ENCODE peak calls at places on chromosomes 6 and 20, in six cellular contexts. N is ovary, H is HCT116, I is body of pancreas, B is uterus, M is IMR-90. A is an unnamed sample. For H3K9me3, the result is how much of the 10 kb centered on the place peaks cover.

GRCh38 chr6:40599580-40599979 is 12.4 kb upstream of the LRFN2 start:
- DNase-seq in N (peak), H (no peak), I (peak), B (no peak), M (no peak), A (no peak)

GRCh38 chr6:16043171-16044142 is 85.4 kb upstream of the MYLIP start:
- DNase-seq in N (no peak), H (no peak), I (peak), B (no peak), M (no peak), A (no peak)

GRCh38 chr6:2859325-2859700 is 17.6 kb upstream of the SERPINB1 start:
- DNase-seq in N (no peak), H (no peak), I (no peak), B (no peak), M (no peak), A (no peak)

GRCh38 chr6:84137989-84138575 is 89.4 kb downstream of the CEP162 start:
- DNase-seq in N (no peak), H (no peak), I (no peak), B (no peak), M (peak), A (no peak)

GRCh38 chr6:43377710-43378229 is 8.3 kb upstream of the ZNF318 start:
- DNase-seq in N (no peak), H (no peak), I (no peak), B (no peak), M (no peak), A (no peak)

GRCh38 chr20:19212524-19213502 is at the start of gene SLC24A3:
- DNase-seq in N (peak), H (no peak), I (peak), B (peak), M (no peak), A (peak)

GRCh38 chr20:965956-966355 is 36.2 kb downstream of the RSPO4 start:
- DNase-seq in N (no peak), H (no peak), I (no peak), B (no peak), M (no peak), A (no peak)

GRCh38 chr6:14028631-14029030 is 88.9 kb upstream of the CD83 start:
- DNase-seq in N (no peak), H (no peak), I (no peak), B (no peak), M (no peak), A (no peak)

GRCh38 chr6:92495246-92495645 is 924.1 kb downstream of the EPHA7 start:
- DNase-seq in N (no peak), H (no peak), I (no peak), B (no peak), M (no peak), A (no peak)

GRCh38 chr20:2871111-2871465 is 2.2 kb upstream of the PTPRA start:
- DNase-seq in N (no peak), H (no peak), I (no peak), B (no peak), M (peak), A (no peak)

GRCh38 chr6:125821825-125822281 is 31.1 kb downstream of the NCOA7 start:
- DNase-seq in N (no peak), H (no peak), I (peak), B (no peak), M (no peak), A (peak)

GRCh38 chr6:1481326-1481725 is 92.0 kb downstream of the FOXF2 start:
- DNase-seq in N (no peak), H (peak), I (no peak), B (no peak), M (peak), A (no peak)

GRCh38 chr6:116127771-116128493 is 2.0 kb upstream of the COL10A1 start:
- DNase-seq in N (no peak), H (no peak), I (no peak), B (no peak), M (peak), A (no peak)

GRCh38 chr6:94045473-94045872 is 626.1 kb upstream of the EPHA7 start:
- DNase-seq in N (no peak), H (no peak), I (no peak), B (no peak), M (no peak), A (no peak)

GRCh38 chr20:25987073-25987927 is 290.6 kb upstream of the ZNF337 start:
- DNase-seq in N (peak), H (no peak), I (peak), B (peak), M (peak), A (peak)

GRCh38 chr6:23511797-23512196 is 614.2 kb upstream of the NRSN1 start:
- DNase-seq in N (no peak), H (no peak), I (no peak), B (no peak), M (no peak), A (no peak)

GRCh38 chr6:119844385-119844784 is 494.8 kb upstream of the MAN1A1 start:
- DNase-seq in N (no peak), H (no peak), I (no peak), B (no peak), M (no peak), A (no peak)

GRCh38 chr20:46568570-46569129 is 18.2 kb upstream of the OCSTAMP start:
- DNase-seq in N (peak), H (no peak), I (peak), B (peak), M (peak), A (peak)

GRCh38 chr20:25054995-25055629 is 2.8 kb downstream of the ACSS1 start:
- DNase-seq in N (no peak), H (no peak), I (no peak), B (no peak), M (peak), A (no peak)

GRCh38 chr6:78607188-78607587 is 260.2 kb upstream of the IRAK1BP1 start:
- DNase-seq in N (no peak), H (no peak), I (no peak), B (no peak), M (peak), A (no peak)

GRCh38 chr6:28789553-28790083 is 134.2 kb downstream of the TRIM27 start:
- DNase-seq in N (peak), H (peak), I (no peak), B (peak), M (peak), A (no peak)

GRCh38 chr6:39310542-39310941 is 3.7 kb downstream of the KCNK17 start:
- DNase-seq in N (no peak), H (no peak), I (no peak), B (no peak), M (no peak), A (no peak)

GRCh38 chr20:12970372-12970821 is 38.4 kb upstream of the SPTLC3 start:
- DNase-seq in N (no peak), H (no peak), I (peak), B (no peak), M (peak), A (no peak)

GRCh38 chr6:19988555-19988954 is 151.4 kb downstream of the ID4 start:
- DNase-seq in N (no peak), H (no peak), I (no peak), B (no peak), M (peak), A (no peak)

GRCh38 chr6:132063738-132064137 is 112.6 kb upstream of the CCN2 start:
- DNase-seq in N (no peak), H (peak), I (peak), B (no peak), M (peak), A (peak)

GRCh38 chr6:31702421-31702818 is 704 bp downstream of the ABHD16A start:
- DNase-seq in N (no peak), H (no peak), I (no peak), B (no peak), M (no peak), A (no peak)

GRCh38 chr20:59153832-59154231 is 9.8 kb upstream of the ZNF831 start:
- DNase-seq in N (no peak), H (no peak), I (no peak), B (no peak), M (no peak), A (no peak)

GRCh38 chr20:49286689-49287551 is 9.1 kb upstream of the ZNFX1 start:
- DNase-seq in N (no peak), H (no peak), I (no peak), B (no peak), M (peak), A (no peak)

GRCh38 chr6:166078294-166078693 is 89.4 kb downstream of the TBXT start:
- DNase-seq in N (no peak), H (no peak), I (peak), B (no peak), M (peak), A (no peak)

GRCh38 chr20:24762791-24763350 is 186.2 kb upstream of the CST7 start:
- DNase-seq in N (no peak), H (no peak), I (no peak), B (no peak), M (no peak), A (no peak)

GRCh38 chr20:31863296-31864085 is 6.8 kb downstream of the DUSP15 start:
- DNase-seq in N (peak), H (no peak), I (no peak), B (no peak), M (no peak), A (no peak)

GRCh38 chr20:38173237-38174156 is 8.4 kb upstream of the TGM2 start:
- DNase-seq in N (no peak), H (no peak), I (peak), B (peak), M (peak), A (no peak)

GRCh38 chr6:139372326-139373153 is 1.9 kb downstream of the CITED2 start:
- DNase-seq in N (no peak), H (no peak), I (no peak), B (no peak), M (peak), A (no peak)

GRCh38 chr6:151494235-151494950 is 576 bp downstream of the CCDC170 start:
- DNase-seq in N (peak), H (no peak), I (peak), B (peak), M (peak), A (peak)

GRCh38 chr20:44309763-44310663 is 989 bp downstream of the FITM2 start:
- DNase-seq in N (peak), H (no peak), I (peak), B (peak), M (peak), A (peak)

GRCh38 chr20:10329387-10330005 is 104.5 kb downstream of the MKKS start:
- DNase-seq in N (no peak), H (no peak), I (no peak), B (no peak), M (no peak), A (no peak)

GRCh38 chr6:150409576-150410066 is 40.8 kb downstream of the IYD start:
- DNase-seq in N (peak), H (no peak), I (peak), B (no peak), M (no peak), A (peak)

GRCh38 chr20:50312682-50313187 is 122.1 kb downstream of the CEBPB start:
- DNase-seq in N (peak), H (no peak), I (peak), B (peak), M (peak), A (peak)

GRCh38 chr6:34950849-34951248 is 61.8 kb downstream of the ANKS1A start:
- DNase-seq in N (no peak), H (no peak), I (no peak), B (no peak), M (peak), A (no peak)

GRCh38 chr6:166570929-166571699 is 15.4 kb downstream of the RAMACL start:
- DNase-seq in N (no peak), H (no peak), I (no peak), B (no peak), M (no peak), A (no peak)

GRCh38 chr20:56392282-56393132 is at the start of gene CSTF1:
- DNase-seq in N (peak), H (peak), I (peak), B (peak), M (peak), A (peak)
- TF ChIP-seq POLR2A in N (peak), H (peak), I (peak), B (peak), M (no peak), A (no peak)

DNA sequence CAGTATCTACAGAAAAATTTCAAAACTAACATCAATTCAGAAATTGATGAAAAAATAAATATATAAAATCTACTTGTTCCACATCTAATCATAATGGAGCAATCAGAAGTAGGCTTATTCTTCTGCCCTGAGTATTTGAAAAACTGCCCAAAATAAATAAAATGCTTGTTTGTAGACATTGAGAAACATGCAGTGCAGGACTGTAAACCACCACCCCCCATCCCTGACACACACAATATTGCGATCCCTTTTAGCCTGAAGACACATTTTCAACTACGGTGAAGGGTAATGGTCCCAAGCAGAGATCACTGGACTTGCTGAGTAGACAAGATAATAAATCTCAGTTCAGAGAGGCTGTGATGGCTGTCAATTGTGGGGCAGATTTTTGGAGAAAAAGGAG is 261.5 kb downstream of the C6orf118 start:
- DNase-seq in N (no peak), H (no peak), I (no peak), B (no peak), M (no peak), A (no peak)
- H3K9me3 ChIP-seq in N (under half), H (under half), I (under half), B (under half), M (under half), A (under half)

GRCh38 chr6:27757307-27757706 is 154.9 kb downstream of the OR2B2 start:
- DNase-seq in N (peak), H (no peak), I (no peak), B (peak), M (no peak), A (peak)
- TF ChIP-seq POLR2A in N (no peak), H (no peak), I (no peak), B (no peak), M (no peak), A (no peak)

GRCh38 chr6:113930183-113930582 is 40.8 kb downstream of the HDAC2 start:
- DNase-seq in N (no peak), H (no peak), I (no peak), B (no peak), M (no peak), A (no peak)
- H3K9me3 ChIP-seq in N (under half), H (under half), I (under half), B (under half), M (under half), A (under half)

GRCh38 chr6:156410649-156411048 is 366.5 kb upstream of the ARID1B start:
- DNase-seq in N (no peak), H (no peak), I (no peak), B (no peak), M (no peak), A (no peak)

GRCh38 chr6:156406688-156407087 is 370.5 kb upstream of the ARID1B start:
- DNase-seq in N (no peak), H (no peak), I (no peak), B (no peak), M (no peak), A (no peak)

GRCh38 chr6:156406099-156406498 is 371.1 kb upstream of the ARID1B start:
- DNase-seq in N (no peak), H (no peak), I (no peak), B (no peak), M (no peak), A (no peak)

GRCh38 chr6:156402628-156403027 is 374.6 kb upstream of the ARID1B start:
- DNase-seq in N (no peak), H (no peak), I (no peak), B (no peak), M (no peak), A (no peak)

DNA sequence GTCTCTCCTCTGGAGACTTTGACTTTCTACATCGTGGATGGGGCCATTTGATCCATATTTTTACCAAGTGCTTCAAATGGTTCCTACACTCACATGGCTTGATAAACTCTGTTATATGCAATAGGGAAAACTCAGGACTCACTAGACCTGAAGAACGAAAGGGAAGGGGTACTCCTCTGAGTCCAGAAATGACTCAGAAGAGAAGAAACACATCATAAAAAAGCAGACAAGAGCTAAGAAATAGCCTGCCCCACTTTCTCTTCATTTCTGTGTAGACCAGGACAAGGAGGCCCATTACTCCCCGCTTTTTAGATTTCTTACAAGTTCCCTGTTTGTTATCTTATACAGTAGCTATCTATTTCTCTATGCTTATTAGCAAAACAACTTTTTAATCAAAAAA is 369.8 kb upstream of the ARID1B start:
- DNase-seq in N (no peak), H (no peak), I (no peak), B (no peak), M (no peak), A (no peak)
- TF ChIP-seq POLR2A in N (no peak), H (no peak), I (no peak), B (no peak), M (no peak), A (no peak)

DNA sequence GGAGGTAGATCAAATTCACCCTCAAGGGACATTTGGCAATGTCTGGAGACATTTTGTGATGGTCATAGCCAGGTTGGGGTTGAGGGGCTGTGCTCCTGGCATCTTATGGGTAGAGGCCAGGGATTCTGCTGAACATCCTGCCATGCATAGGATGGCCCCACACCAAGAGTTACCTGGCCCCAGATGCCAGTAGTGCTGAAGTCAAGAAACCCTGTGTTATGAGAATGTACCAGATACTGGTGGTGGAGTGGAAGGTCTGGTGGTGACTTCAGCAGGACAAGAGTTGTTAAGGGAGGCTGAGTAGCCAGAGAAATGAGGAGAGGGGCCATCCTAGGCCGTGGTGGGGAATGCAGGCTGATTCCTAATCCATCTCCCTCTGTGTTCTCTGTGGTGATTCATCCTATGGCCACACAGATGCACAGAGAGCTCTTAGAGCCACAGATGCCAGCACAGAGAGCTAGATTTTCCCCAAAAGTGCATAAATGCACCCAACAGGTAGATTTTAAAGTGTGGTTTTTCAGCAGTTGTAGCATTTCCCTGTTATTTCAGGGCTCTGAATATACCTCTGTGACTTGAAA is 43.6 kb downstream of the CDYL start:
- DNase-seq in N (no peak), H (no peak), I (no peak), B (no peak), M (peak), A (no peak)
- H3K9me3 ChIP-seq in N (under half), H (under half), I (under half), B (under half), M (under half), A (under half)